ENCODE peak calls at places on chromosomes 7 and 10, in four cellular contexts. U is IMR-90, R is mesendoderm, S is H1. J is an unnamed sample.

GRCh38 chr7:95687759-95688343 is 84.5 kb upstream of the DYNC1I1 start:
- DNase-seq in U (peak), R (peak), S (no peak), J (no peak)

GRCh38 chr7:111112439-111112838 is 21.5 kb downstream of the LRRN3 start:
- DNase-seq in U (peak), R (no peak), S (no peak), J (no peak)

GRCh38 chr10:6678211-6678803 is 98.2 kb upstream of the PRKCQ start:
- DNase-seq in U (peak), R (peak), S (no peak), J (peak)

GRCh38 chr10:28291881-28292297 is 11.0 kb downstream of the MPP7 start:
- DNase-seq in U (peak), R (no peak), S (no peak), J (no peak)

GRCh38 chr10:45470098-45471012 is 96.3 kb downstream of the ALOX5 start:
- DNase-seq in U (peak), R (peak), S (no peak), J (peak)

GRCh38 chr10:80281784-80282505 is 7.5 kb downstream of the MAT1A start:
- DNase-seq in U (no peak), R (no peak), S (no peak), J (no peak)

GRCh38 chr7:56175086-56175760 is 59.0 kb upstream of the NUPR2 start:
- DNase-seq in U (no peak), R (no peak), S (no peak), J (no peak)

GRCh38 chr10:99172130-99172738 is 63.4 kb downstream of the HPSE2 start:
- DNase-seq in U (peak), R (peak), S (peak), J (peak)

GRCh38 chr10:114207349-114207748 is 28.2 kb downstream of the TDRD1 start:
- DNase-seq in U (no peak), R (no peak), S (no peak), J (no peak)

GRCh38 chr7:66348959-66349358 is 143.8 kb downstream of the TPST1 start:
- DNase-seq in U (no peak), R (no peak), S (no peak), J (no peak)

GRCh38 chr7:117071597-117071996 is 118.3 kb downstream of the ST7 start:
- DNase-seq in U (no peak), R (no peak), S (no peak), J (no peak)

DNA sequence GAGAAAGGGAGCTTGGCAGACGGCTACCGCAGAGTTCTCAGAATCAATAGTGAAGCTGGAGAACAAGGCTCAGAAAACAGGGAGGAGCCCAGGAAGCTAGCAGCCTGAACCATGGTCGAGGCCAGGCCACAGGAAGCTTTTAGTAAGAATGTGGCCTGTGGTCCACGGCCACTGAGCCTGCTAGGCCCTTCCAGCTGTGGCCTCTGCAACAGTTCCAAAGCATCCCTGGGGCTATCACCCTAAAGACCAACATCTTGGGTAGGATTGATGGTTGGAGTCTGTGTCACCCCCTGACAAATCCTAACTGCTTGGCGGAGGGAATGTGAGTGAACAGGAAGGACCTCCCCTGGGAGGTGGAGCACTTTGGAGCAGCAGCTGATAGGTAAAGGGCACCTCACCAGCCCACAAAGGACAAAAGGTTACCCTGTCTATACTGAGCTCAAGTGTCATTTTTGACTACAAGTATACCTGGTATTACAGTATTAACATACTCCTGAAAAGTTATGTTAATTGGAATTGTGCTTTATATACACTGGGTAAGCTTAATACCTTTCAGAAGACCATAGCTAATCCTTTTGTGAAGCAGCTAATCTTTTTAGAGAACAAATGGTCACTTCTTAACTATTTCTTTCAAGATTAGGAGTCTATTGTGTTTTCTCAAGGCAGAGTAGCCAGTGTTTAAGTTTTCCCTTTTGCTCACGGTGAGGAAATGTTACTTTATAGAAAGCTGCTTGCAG is 18.7 kb downstream of the PTPRE start:
- DNase-seq in U (no peak), R (peak), S (no peak), J (no peak)
- H3K4ac ChIP-seq in U (no peak), R (no peak), S (no peak), J (no peak)

GRCh38 chr10:59907918-59908807 is 1.8 kb upstream of the CCDC6 start:
- DNase-seq in U (peak), R (peak), S (peak), J (peak)
- H2BK5ac ChIP-seq in U (peak), R (no peak), S (peak), J (peak)

GRCh38 chr7:104629393-104629792 is 301.0 kb downstream of the LHFPL3 start:
- DNase-seq in U (no peak), R (no peak), S (no peak), J (no peak)

GRCh38 chr7:104627516-104627915 is 299.1 kb downstream of the LHFPL3 start:
- DNase-seq in U (peak), R (peak), S (no peak), J (peak)

GRCh38 chr7:104625956-104626355 is 297.6 kb downstream of the LHFPL3 start:
- DNase-seq in U (no peak), R (no peak), S (no peak), J (no peak)

DNA sequence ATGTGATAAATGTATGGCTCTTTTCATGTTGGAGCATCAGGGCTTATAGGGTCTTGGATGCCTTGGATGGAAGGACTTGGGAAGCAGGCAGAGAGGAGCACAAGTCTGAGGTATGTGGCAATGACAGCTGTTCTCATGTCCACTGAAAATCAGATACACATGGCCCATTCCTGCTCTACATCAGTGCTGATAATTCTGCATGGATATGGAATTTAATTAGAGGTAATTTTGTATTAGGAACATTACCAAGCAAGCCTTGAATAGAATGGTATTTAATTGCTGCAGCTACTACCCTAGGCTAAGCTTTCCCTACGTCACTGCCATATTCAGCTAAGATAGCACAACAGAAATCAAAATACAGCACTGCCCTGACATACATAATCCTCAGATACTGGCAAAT is 299.6 kb downstream of the LHFPL3 start:
- DNase-seq in U (no peak), R (no peak), S (no peak), J (no peak)
- H3K56ac ChIP-seq in U (no peak), R (no peak), S (no peak), J (no peak)

GRCh38 chr7:824106-824505 is 8.2 kb upstream of the SUN1 start:
- DNase-seq in U (no peak), R (no peak), S (no peak), J (no peak)
- H3K4ac ChIP-seq in U (peak), R (no peak), S (no peak), J (no peak)

GRCh38 chr7:155001756-155002410 is 1.0 kb downstream of the PAXIP1 start:
- DNase-seq in U (no peak), R (no peak), S (no peak), J (no peak)
- H2BK5ac ChIP-seq in U (no peak), R (no peak), S (no peak), J (no peak)

J was measured in H9.